ENCODE peak calls at places on chromosomes 5 and 9, in four cellular contexts. W is AG04450, K is AG09309, J is B cell. I is an unnamed sample.

GRCh38 chr5:143758750-143759149 is 53.2 kb upstream of the HMHB1 start:
- DNase-seq in W (peak; percentile 50), K (peak; percentile 53), J (no peak), I (no peak)

GRCh38 chr9:115034801-115035200 is 83.2 kb downstream of the TNC start:
- DNase-seq in W (peak; percentile 59), K (peak; percentile 70), J (no peak), I (no peak)

GRCh38 chr5:64635056-64635686 is 55.1 kb upstream of the SHISAL2B start:
- DNase-seq in W (peak; percentile 15), K (no peak), J (peak; percentile 48), I (peak; percentile 29)

GRCh38 chr9:116765009-116765408 is 77.9 kb downstream of the TRIM32 start:
- DNase-seq in W (no peak), K (no peak), J (no peak), I (no peak)

GRCh38 chr5:116502097-116502496 is 72.5 kb downstream of the SEMA6A start:
- DNase-seq in W (no peak), K (no peak), J (no peak), I (no peak)

GRCh38 chr9:89467278-89467625 is 30.7 kb downstream of the SEMA4D start:
- DNase-seq in W (no peak), K (no peak), J (peak; percentile 26), I (no peak)

GRCh38 chr5:94196959-94197358 is 421.4 kb downstream of the KIAA0825 start:
- DNase-seq in W (no peak), K (no peak), J (no peak), I (no peak)

GRCh38 chr9:33750307-33750838 is 45.0 kb upstream of the PRSS3 start:
- DNase-seq in W (no peak), K (no peak), J (no peak), I (no peak)

GRCh38 chr9:123269316-123269715 is 930 bp upstream of the STRBP start:
- DNase-seq in W (no peak), K (no peak), J (no peak), I (no peak)

GRCh38 chr9:94656190-94656589 is 16.9 kb upstream of the FBP1 start:
- DNase-seq in W (no peak), K (no peak), J (peak; percentile 81), I (no peak)

GRCh38 chr5:141485305-141486055 is 650 bp downstream of the PCDHGC4 start:
- DNase-seq in W (no peak), K (no peak), J (no peak), I (no peak)

GRCh38 chr5:68911840-68912690 is 181.7 kb upstream of the SLC30A5 start:
- DNase-seq in W (peak; percentile 32), K (no peak), J (no peak), I (peak; percentile 77)

GRCh38 chr5:168346417-168346816 is 55.0 kb downstream of the WWC1 start:
- DNase-seq in W (no peak), K (no peak), J (no peak), I (no peak)

GRCh38 chr9:78967557-78968212 is 604.1 kb upstream of the TLE4 start:
- DNase-seq in W (no peak), K (no peak), J (no peak), I (no peak)

GRCh38 chr9:112299514-112299913 is 33.9 kb downstream of the PTBP3 start:
- DNase-seq in W (no peak), K (no peak), J (no peak), I (peak; percentile 19)

GRCh38 chr5:137318027-137318426 is 181.1 kb downstream of the SPOCK1 start:
- DNase-seq in W (no peak), K (no peak), J (no peak), I (no peak)

GRCh38 chr5:172688735-172689572 is 47.9 kb downstream of the NEURL1B start:
- DNase-seq in W (no peak), K (no peak), J (no peak), I (no peak)

GRCh38 chr5:16654647-16655334 is 38.0 kb upstream of the RETREG1 start:
- DNase-seq in W (no peak), K (no peak), J (no peak), I (no peak)

GRCh38 chr5:160363122-160363521 is 7.3 kb downstream of the C1QTNF2 start:
- DNase-seq in W (no peak), K (no peak), J (no peak), I (no peak)

GRCh38 chr9:94603259-94603776 is 9.7 kb upstream of the FBP2 start:
- DNase-seq in W (no peak), K (peak; percentile 16), J (peak; percentile 66), I (peak; percentile 32)

GRCh38 chr9:18207735-18208134 is 266.2 kb upstream of the ADAMTSL1 start:
- DNase-seq in W (no peak), K (no peak), J (no peak), I (no peak)

GRCh38 chr5:61200582-61201155 is 38.4 kb upstream of the SMIM15 start:
- DNase-seq in W (no peak), K (peak; percentile 4), J (no peak), I (no peak)

GRCh38 chr5:158807-159447 is 32.4 kb upstream of the LRRC14B start:
- DNase-seq in W (no peak), K (no peak), J (no peak), I (no peak)

GRCh38 chr9:100852088-100852487 is 176.4 kb upstream of the PLPPR1 start:
- DNase-seq in W (no peak), K (no peak), J (no peak), I (no peak)
- TF ChIP-seq CTCF in W (no peak), K (no peak), J (no peak), I (no peak)

GRCh38 chr5:14960120-14960462 is 88.5 kb upstream of the ANKH start:
- DNase-seq in W (no peak), K (no peak), J (no peak), I (no peak)

GRCh38 chr5:14965815-14966214 is 94.2 kb upstream of the ANKH start:
- DNase-seq in W (no peak), K (no peak), J (no peak), I (no peak)

GRCh38 chr5:14959443-14960119 is 88.0 kb upstream of the ANKH start:
- DNase-seq in W (no peak), K (no peak), J (no peak), I (no peak)

GRCh38 chr5:14958196-14958595 is 86.6 kb upstream of the ANKH start:
- DNase-seq in W (no peak), K (peak; percentile 62), J (no peak), I (no peak)

DNA sequence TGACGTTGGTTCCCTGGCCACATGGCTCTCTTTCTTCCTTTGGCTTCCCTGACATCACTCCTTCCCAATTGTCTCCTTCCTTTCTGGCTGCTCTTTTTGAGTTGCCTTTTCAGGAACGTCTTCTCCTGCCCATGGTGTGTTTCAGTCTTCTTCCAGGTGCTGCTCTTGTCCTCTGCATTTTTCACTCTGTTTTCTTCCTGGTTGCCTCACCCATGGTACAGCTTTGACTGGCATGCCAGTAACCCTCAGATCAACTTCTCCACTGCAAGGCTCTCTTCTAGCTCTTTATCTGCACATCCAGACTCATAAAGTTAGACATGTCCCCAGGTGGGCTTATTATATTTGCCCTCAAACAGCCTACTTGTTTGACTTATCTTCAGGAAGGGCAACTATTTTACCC is 91.0 kb upstream of the ANKH start:
- DNase-seq in W (no peak), K (no peak), J (no peak), I (no peak)
- TF ChIP-seq CTCF in W (no peak), K (no peak), J (no peak), I (no peak)

GRCh38 chr5:95317687-95318086 is 32.8 kb upstream of the MCTP1 start:
- DNase-seq in W (no peak), K (no peak), J (no peak), I (no peak)

GRCh38 chr5:95317085-95317484 is 32.2 kb upstream of the MCTP1 start:
- DNase-seq in W (no peak), K (no peak), J (no peak), I (no peak)
- TF ChIP-seq CTCF in W (no peak), K (no peak), J (no peak), I (no peak)

GRCh38 chr5:38016835-38017234 is 177.0 kb upstream of the GDNF start:
- DNase-seq in W (no peak), K (no peak), J (no peak), I (no peak)
- TF ChIP-seq CTCF in W (no peak), K (no peak), J (no peak), I (no peak)

DNA sequence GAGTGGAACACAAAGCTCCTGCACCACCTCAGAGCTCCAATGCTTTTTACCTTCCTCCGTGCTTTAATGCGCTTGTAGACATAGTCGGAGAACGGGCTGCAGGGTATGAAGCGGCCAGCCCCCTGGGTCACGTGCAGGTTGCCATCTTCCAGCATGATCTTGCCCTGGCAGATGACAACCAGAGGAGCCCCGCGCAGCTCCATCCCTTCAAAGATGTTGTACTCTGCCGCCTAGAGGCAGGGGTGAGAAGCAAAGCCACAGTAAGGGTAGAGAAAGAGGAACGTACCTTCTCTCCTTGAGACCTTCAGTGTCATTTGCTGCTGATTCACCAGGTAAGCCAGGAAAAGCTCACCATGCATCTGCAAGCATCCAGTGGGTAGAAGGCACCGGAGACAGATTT is 112.3 kb downstream of the DPYSL3 start:
- DNase-seq in W (no peak), K (no peak), J (no peak), I (no peak)
- TF ChIP-seq CTCF in W (no peak), K (no peak), J (no peak), I (no peak)

DNA sequence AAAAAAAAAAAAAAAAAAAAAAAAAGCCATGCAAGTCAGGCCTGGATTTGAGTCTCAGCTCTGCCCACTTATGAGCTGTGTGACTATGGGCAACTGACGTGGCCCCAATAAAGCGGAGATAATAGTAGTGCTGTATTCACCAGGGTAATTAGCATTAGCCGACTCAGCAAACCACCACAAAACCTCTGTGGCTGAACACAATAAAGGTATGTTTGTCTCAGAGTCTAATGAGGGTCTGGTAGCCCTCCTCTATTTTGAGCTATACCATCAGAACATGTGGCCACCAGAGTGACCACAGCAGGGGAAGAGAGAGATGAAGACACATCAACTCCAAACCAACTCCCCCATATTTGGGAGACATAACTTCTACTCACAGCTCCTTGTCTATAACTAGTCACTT is 15.9 kb downstream of the SWI5 start:
- DNase-seq in W (no peak), K (no peak), J (no peak), I (no peak)
- TF ChIP-seq CTCF in W (no peak), K (no peak), J (no peak), I (no peak)

GRCh38 chr9:133576591-133577462 is 32.4 kb downstream of the FAM163B start:
- DNase-seq in W (no peak), K (no peak), J (no peak), I (no peak)
- TF ChIP-seq CTCF in W (no peak), K (no peak), J (no peak), I (no peak)